ENCODE peak calls at places on chromosomes 7 and 10, in six cellular contexts. F is GM23338, S is HepG2, W is GM12878, J is H1, H is K562. A is an unnamed sample.

GRCh38 chr7:117220836-117221235 is 102.0 kb downstream of the WNT2 start:
- DNase-seq in F (peak), W (no peak), J (no peak), S (no peak), H (no peak), A (peak)

GRCh38 chr7:75738975-75739795 is 444 bp upstream of the HIP1 start:
- DNase-seq in H (peak), J (peak), W (peak), S (peak), F (peak), A (peak)

GRCh38 chr7:52586704-52587103 is 448.7 kb upstream of the POM121L12 start:
- DNase-seq in H (no peak), F (peak), W (no peak), J (no peak), S (no peak), A (no peak)

GRCh38 chr7:70657532-70657931 is 474.4 kb upstream of the GALNT17 start:
- DNase-seq in H (no peak), F (no peak), J (no peak), W (no peak), S (no peak), A (no peak)

GRCh38 chr7:119482209-119482608 is 790.8 kb upstream of the KCND2 start:
- DNase-seq in H (no peak), J (peak), S (peak), F (peak), W (peak), A (peak)

GRCh38 chr7:130961128-130961601 is 227.2 kb upstream of the KLF14 start:
- DNase-seq in W (peak), F (no peak), S (no peak), H (no peak), J (no peak), A (no peak)

GRCh38 chr10:112002191-112002590 is 181.4 kb downstream of the GPAM start:
- DNase-seq in H (no peak), W (no peak), S (no peak), F (no peak), J (no peak), A (no peak)

GRCh38 chr7:38296059-38296857 is 22.8 kb upstream of the TARP start:
- DNase-seq in J (no peak), W (peak), H (no peak), F (no peak), S (no peak), A (no peak)

GRCh38 chr7:73606801-73607691 is 17.3 kb downstream of the MLXIPL start:
- DNase-seq in W (no peak), J (peak), F (peak), H (peak), S (peak), A (peak)

GRCh38 chr10:29204119-29204518 is 84.8 kb upstream of the LYZL1 start:
- DNase-seq in F (peak), S (peak), J (no peak), H (no peak), W (no peak), A (peak)

GRCh38 chr7:139842414-139843210 is 13.5 kb downstream of the TBXAS1 start:
- DNase-seq in W (no peak), S (no peak), J (no peak), F (no peak), H (no peak), A (no peak)

GRCh38 chr7:3381073-3381685 is 80.1 kb downstream of the SDK1 start:
- DNase-seq in F (peak), J (no peak), S (no peak), H (no peak), W (no peak), A (no peak)

GRCh38 chr7:86629-87028 is 105.7 kb upstream of the FAM20C start:
- DNase-seq in J (no peak), F (no peak), H (no peak), S (no peak), W (no peak), A (no peak)

DNA sequence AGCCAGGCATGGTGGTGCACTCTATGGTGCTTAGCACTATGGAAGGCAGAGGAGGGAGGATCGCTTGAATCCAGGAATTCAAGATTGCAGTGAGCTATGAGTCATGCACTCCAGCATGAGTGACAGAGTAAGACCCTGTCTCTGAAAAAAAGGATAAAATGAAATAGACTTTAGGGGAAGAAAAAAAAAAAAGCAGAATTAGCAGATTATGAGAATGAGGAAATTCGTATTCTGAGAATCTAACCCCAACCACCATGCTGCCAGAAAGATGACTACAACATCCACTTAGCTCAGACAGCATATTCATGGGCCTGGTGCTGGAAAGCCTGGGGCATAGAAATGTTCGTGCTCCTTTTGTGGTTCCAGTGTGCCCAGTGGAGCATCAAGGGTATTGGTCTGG is 63.3 kb downstream of the TMEM26 start:
- DNase-seq in S (no peak), W (no peak), J (no peak), F (no peak), H (no peak), A (no peak)
- TF ChIP-seq CREB1 in S (no peak), W (no peak), J (no peak), F (no peak), H (no peak), A (no peak)

GRCh38 chr7:94154858-94155257 is 150.7 kb upstream of the BET1 start:
- DNase-seq in J (no peak), S (no peak), H (no peak), W (no peak), F (peak), A (no peak)
- TF ChIP-seq CTCF in J (no peak), S (no peak), H (no peak), W (peak), F (no peak), A (no peak)

GRCh38 chr10:101323495-101323894 is 30.5 kb upstream of the BTRC start:
- DNase-seq in H (no peak), S (no peak), J (no peak), W (no peak), F (peak), A (peak)
- TF ChIP-seq CREB1 in H (no peak), S (no peak), J (no peak), W (no peak), F (no peak), A (no peak)

DNA sequence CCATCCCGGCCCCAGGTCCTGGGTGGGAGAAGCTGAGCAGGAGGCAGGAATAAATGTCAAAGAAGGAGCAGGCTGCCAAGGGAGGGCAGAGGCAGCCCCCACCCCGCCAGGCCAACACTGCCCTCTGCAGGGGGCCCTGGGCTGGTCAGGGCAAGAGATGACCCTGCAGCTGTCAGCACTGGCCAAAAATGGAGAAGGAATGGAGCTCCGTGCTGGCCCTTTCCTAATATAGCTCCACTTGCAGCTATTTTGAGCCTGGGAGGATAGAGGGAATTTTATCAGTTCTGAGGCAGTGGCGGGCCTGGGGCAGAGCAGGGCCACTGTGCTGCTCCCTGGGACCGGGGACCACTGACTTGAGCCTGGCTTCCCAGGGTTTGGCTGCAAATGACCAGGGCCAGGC is 16.0 kb downstream of the LDB3 start:
- DNase-seq in S (no peak), H (peak), W (no peak), J (peak), F (peak), A (peak)
- TF ChIP-seq CTCF in S (peak), H (peak), W (peak), J (peak), F (peak), A (no peak)

DNA sequence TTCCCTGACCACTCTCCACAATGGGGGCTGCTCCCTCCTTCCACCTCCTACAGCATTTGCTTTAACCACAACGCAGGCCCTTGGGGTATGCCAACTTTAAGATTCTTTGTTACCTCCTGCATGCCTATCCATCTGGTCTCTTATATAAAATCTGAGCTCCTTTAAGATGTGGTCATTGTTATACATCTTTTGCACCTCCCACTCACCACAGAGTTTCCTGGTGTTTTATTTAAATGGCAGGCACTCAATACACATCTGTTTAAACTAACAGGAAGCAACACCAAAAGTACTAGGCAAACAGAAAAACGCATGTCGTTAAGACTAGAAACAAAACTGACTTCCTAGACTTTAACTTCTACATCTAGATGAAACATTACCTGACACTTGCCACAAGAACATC is 36.3 kb downstream of the SLC25A13 start:
- DNase-seq in S (no peak), W (no peak), J (no peak), F (no peak), H (no peak), A (no peak)
- TF ChIP-seq CREB1 in S (no peak), W (no peak), J (no peak), F (no peak), H (no peak), A (no peak)

A was measured in WTC11.